ENCODE peak calls at places on chromosome 2, in six cellular contexts. One of them, this sample, is unnamed.

GRCh38 chr2:180322781-180323180 is 315.7 kb upstream of the CWC22 start:
- DNase-seq in ovary: no peak
- DNase-seq in right cardiac atrium: no peak
- DNase-seq in hippocampal formation: no peak
- DNase-seq in glutamatergic neuron: no peak
- DNase-seq in AG04450: no peak
- DNase-seq in this sample: no peak

GRCh38 chr2:216315817-216316603 is 56.3 kb downstream of the MARCHF4 start:
- DNase-seq in right cardiac atrium: no peak
- DNase-seq in ovary: no peak
- DNase-seq in glutamatergic neuron: no peak
- DNase-seq in hippocampal formation: no peak
- DNase-seq in AG04450: no peak
- DNase-seq in this sample: no peak

GRCh38 chr2:223674998-223675609 is 72.9 kb upstream of the SCG2 start:
- DNase-seq in ovary: no peak
- DNase-seq in hippocampal formation: no peak
- DNase-seq in AG04450: no peak
- DNase-seq in right cardiac atrium: no peak
- DNase-seq in glutamatergic neuron: peak
- DNase-seq in this sample: no peak

GRCh38 chr2:42256502-42256901 is 87.3 kb downstream of the EML4 start:
- DNase-seq in glutamatergic neuron: no peak
- DNase-seq in right cardiac atrium: no peak
- DNase-seq in hippocampal formation: no peak
- DNase-seq in AG04450: no peak
- DNase-seq in ovary: no peak
- DNase-seq in this sample: no peak

GRCh38 chr2:112137516-112138142 is 556 bp upstream of the FBLN7 start:
- DNase-seq in hippocampal formation: no peak
- DNase-seq in right cardiac atrium: no peak
- DNase-seq in glutamatergic neuron: no peak
- DNase-seq in AG04450: no peak
- DNase-seq in ovary: no peak
- DNase-seq in this sample: no peak

GRCh38 chr2:63796376-63796775 is 45.3 kb upstream of the UGP2 start:
- DNase-seq in glutamatergic neuron: no peak
- DNase-seq in right cardiac atrium: no peak
- DNase-seq in ovary: no peak
- DNase-seq in AG04450: no peak
- DNase-seq in hippocampal formation: no peak
- DNase-seq in this sample: no peak

GRCh38 chr2:120630031-120630701 is 105.5 kb upstream of the GLI2 start:
- DNase-seq in hippocampal formation: no peak
- DNase-seq in glutamatergic neuron: no peak
- DNase-seq in right cardiac atrium: no peak
- DNase-seq in AG04450: no peak
- DNase-seq in ovary: no peak
- DNase-seq in this sample: no peak

GRCh38 chr2:144924827-144925226 is 404.9 kb upstream of the ZEB2 start:
- DNase-seq in ovary: no peak
- DNase-seq in glutamatergic neuron: no peak
- DNase-seq in right cardiac atrium: no peak
- DNase-seq in AG04450: no peak
- DNase-seq in hippocampal formation: no peak
- DNase-seq in this sample: no peak

GRCh38 chr2:186664644-186665043 is 29.2 kb upstream of the FAM171B start:
- DNase-seq in AG04450: no peak
- DNase-seq in ovary: no peak
- DNase-seq in right cardiac atrium: no peak
- DNase-seq in hippocampal formation: no peak
- DNase-seq in glutamatergic neuron: no peak
- DNase-seq in this sample: no peak

GRCh38 chr2:14743883-14744282 is 111.4 kb downstream of the LRATD1 start:
- DNase-seq in AG04450: no peak
- DNase-seq in hippocampal formation: no peak
- DNase-seq in ovary: no peak
- DNase-seq in right cardiac atrium: no peak
- DNase-seq in glutamatergic neuron: no peak
- DNase-seq in this sample: no peak

GRCh38 chr2:69667805-69668382 is 24.4 kb upstream of the AAK1 start:
- DNase-seq in AG04450: no peak
- DNase-seq in glutamatergic neuron: no peak
- DNase-seq in hippocampal formation: no peak
- DNase-seq in ovary: no peak
- DNase-seq in right cardiac atrium: no peak
- DNase-seq in this sample: no peak

GRCh38 chr2:48532824-48533223 is 2.9 kb downstream of the STON1 start:
- DNase-seq in glutamatergic neuron: no peak
- DNase-seq in right cardiac atrium: no peak
- DNase-seq in hippocampal formation: no peak
- DNase-seq in AG04450: no peak
- DNase-seq in ovary: no peak
- DNase-seq in this sample: no peak

GRCh38 chr2:208608436-208608835 is 201.8 kb downstream of the PTH2R start:
- DNase-seq in glutamatergic neuron: no peak
- DNase-seq in ovary: no peak
- DNase-seq in AG04450: no peak
- DNase-seq in right cardiac atrium: no peak
- DNase-seq in hippocampal formation: no peak
- DNase-seq in this sample: no peak